ENCODE peak calls at places on chromosomes 13 and 19, in seven cellular contexts. W, I, J, E, Q, B and D are unnamed samples.

GRCh38 chr13:42762917-42763316 is 18.5 kb upstream of the FAM216B start:
- DNase-seq in W (no peak), I (no peak), J (peak; percentile 79), E (no peak), Q (peak; percentile 54), B (no peak), D (no peak)

GRCh38 chr13:50726164-50726563 is 117.3 kb downstream of the DLEU7 start:
- DNase-seq in W (no peak), I (no peak), J (no peak), E (no peak), Q (no peak), B (no peak), D (no peak)

GRCh38 chr13:42747399-42747873 is 33.9 kb upstream of the FAM216B start:
- DNase-seq in W (no peak), I (no peak), J (peak; percentile 70), E (no peak), Q (peak; percentile 19), B (no peak), D (peak; percentile 6)

GRCh38 chr19:38990949-38991697 is 15.6 kb upstream of the FBXO17 start:
- DNase-seq in W (no peak), I (no peak), J (no peak), E (no peak), Q (no peak), B (no peak), D (no peak)

GRCh38 chr19:33054623-33055022 is 10.1 kb downstream of the RHPN2 start:
- DNase-seq in W (no peak), I (no peak), J (no peak), E (no peak), Q (no peak), B (peak; percentile 94), D (peak; percentile 98)

GRCh38 chr19:524062-524674 is 7.4 kb upstream of the CDC34 start:
- DNase-seq in W (no peak), I (no peak), J (no peak), E (no peak), Q (no peak), B (no peak), D (no peak)

GRCh38 chr13:45362939-45363338 is 22.0 kb upstream of the TPT1 start:
- DNase-seq in W (no peak), I (no peak), J (no peak), E (no peak), Q (no peak), B (no peak), D (no peak)

GRCh38 chr13:20195846-20196245 is 3.1 kb upstream of the GJB2 start:
- DNase-seq in W (no peak), I (no peak), J (no peak), E (no peak), Q (no peak), B (no peak), D (no peak)

GRCh38 chr13:21230516-21230915 is 54.1 kb downstream of the MRPL57 start:
- DNase-seq in W (no peak), I (no peak), J (no peak), E (no peak), Q (no peak), B (no peak), D (no peak)

GRCh38 chr13:77860621-77861020 is 58.0 kb downstream of the EDNRB start:
- DNase-seq in W (no peak), I (no peak), J (no peak), E (no peak), Q (no peak), B (no peak), D (no peak)

GRCh38 chr19:5800361-5801270 is 4.3 kb upstream of the NRTN start:
- DNase-seq in W (no peak), I (no peak), J (no peak), E (no peak), Q (no peak), B (no peak), D (no peak)

GRCh38 chr13:96984061-96984508 is 10.2 kb downstream of the OXGR1 start:
- DNase-seq in W (peak; percentile 59), I (peak; percentile 73), J (no peak), E (no peak), Q (no peak), B (peak; percentile 76), D (peak; percentile 80)

GRCh38 chr19:44596428-44597130 is 16.8 kb upstream of the IGSF23 start:
- DNase-seq in W (no peak), I (no peak), J (no peak), E (no peak), Q (no peak), B (peak; percentile 64), D (peak; percentile 59)

GRCh38 chr13:20984879-20985278 is 76.5 kb downstream of the LATS2 start:
- DNase-seq in W (no peak), I (no peak), J (no peak), E (no peak), Q (no peak), B (no peak), D (no peak)

GRCh38 chr13:113877149-113877990 is 13.5 kb upstream of the GAS6 start:
- DNase-seq in W (peak; percentile 44), I (no peak), J (no peak), E (no peak), Q (no peak), B (no peak), D (no peak)

GRCh38 chr13:39765801-39766463 is 110.5 kb downstream of the COG6 start:
- DNase-seq in W (no peak), I (no peak), J (no peak), E (no peak), Q (no peak), B (peak; percentile 76), D (peak; percentile 66)

GRCh38 chr13:44116562-44117315 is 237.0 kb downstream of the LACC1 start:
- DNase-seq in W (no peak), I (no peak), J (no peak), E (no peak), Q (no peak), B (no peak), D (no peak)

GRCh38 chr19:56167064-56167578 is 8.7 kb upstream of the GALP start:
- DNase-seq in W (no peak), I (no peak), J (peak; percentile 21), E (no peak), Q (no peak), B (no peak), D (no peak)

GRCh38 chr13:27954406-27954851 is 14.7 kb downstream of the CDX2 start:
- DNase-seq in W (peak; percentile 70), I (peak; percentile 68), J (no peak), E (no peak), Q (no peak), B (peak; percentile 53), D (peak; percentile 68)

GRCh38 chr19:49591731-49592485 is 926 bp downstream of the PRR12 start:
- DNase-seq in W (peak; percentile 76), I (peak; percentile 79), J (peak; percentile 55), E (peak; percentile 26), Q (no peak), B (peak; percentile 50), D (peak; percentile 65)

GRCh38 chr13:98445340-98446233 is 131.3 kb downstream of the STK24 start:
- DNase-seq in W (peak; percentile 85), I (peak; percentile 83), J (peak; percentile 52), E (peak; percentile 59), Q (no peak), B (peak; percentile 80), D (peak; percentile 51)